ENCODE peak calls at places on chromosomes 16 and 17, in six cellular contexts. B is body of pancreas, R is Peyer's patch, Y is PC-9, T is lower lobe of right lung, W is GM23338. M is an unnamed sample.

GRCh38 chr16:1493746-1494094 is 560 bp downstream of the TELO2 start:
- DNase-seq in B (no peak), R (no peak), Y (no peak), T (no peak), W (peak; percentile 43), M (no peak)

GRCh38 chr17:74748279-74748528 is 224 bp upstream of the NHERF1 start:
- DNase-seq in B (no peak), R (no peak), Y (no peak), T (no peak), W (no peak), M (no peak)

GRCh38 chr16:28491080-28491969 is 549 bp downstream of the CLN3 start:
- DNase-seq in B (peak; percentile 55), R (peak; percentile 39), Y (peak; percentile 95), T (peak; percentile 70), W (peak; percentile 64), M (peak; percentile 56)

GRCh38 chr16:3503513-3503912 is 2.7 kb downstream of the CLUAP1 start:
- DNase-seq in B (no peak), R (peak; percentile 31), Y (peak; percentile 54), T (no peak), W (no peak), M (no peak)

GRCh38 chr17:1042486-1042885 is 45.6 kb downstream of the TIMM22 start:
- DNase-seq in B (no peak), R (no peak), Y (no peak), T (peak; percentile 6), W (no peak), M (no peak)

GRCh38 chr16:12907670-12908233 is 6.4 kb downstream of the SHISA9 start:
- DNase-seq in B (no peak), R (no peak), Y (no peak), T (no peak), W (peak; percentile 79), M (no peak)

GRCh38 chr16:81583893-81584705 is 139.5 kb downstream of the CMIP start:
- DNase-seq in B (no peak), R (no peak), Y (peak; percentile 24), T (peak; percentile 73), W (no peak), M (peak; percentile 75)

GRCh38 chr16:86324320-86324719 is 186.0 kb upstream of the FOXF1 start:
- DNase-seq in B (no peak), R (no peak), Y (no peak), T (no peak), W (no peak), M (no peak)

GRCh38 chr17:39225974-39226683 is 384 bp upstream of the STAC2 start:
- DNase-seq in B (peak; percentile 38), R (peak; percentile 38), Y (no peak), T (no peak), W (peak; percentile 99), M (peak; percentile 61)

GRCh38 chr16:2048116-2048543 is 345 bp downstream of the TSC2 start:
- DNase-seq in B (no peak), R (no peak), Y (no peak), T (no peak), W (no peak), M (peak; percentile 52)

GRCh38 chr17:17682293-17682736 is 1.1 kb downstream of the RAI1 start:
- DNase-seq in B (peak; percentile 61), R (peak; percentile 78), Y (no peak), T (peak; percentile 80), W (no peak), M (peak; percentile 51)

GRCh38 chr16:49021136-49021535 is 260.5 kb downstream of the CBLN1 start:
- DNase-seq in B (no peak), R (no peak), Y (no peak), T (no peak), W (peak; percentile 35), M (no peak)

GRCh38 chr16:15751940-15752339 is 101.9 kb downstream of the NDE1 start:
- DNase-seq in B (no peak), R (no peak), Y (no peak), T (no peak), W (no peak), M (no peak)

GRCh38 chr17:20158580-20158979 is 149.4 kb downstream of the SPECC1 start:
- DNase-seq in B (no peak), R (no peak), Y (no peak), T (no peak), W (no peak), M (no peak)

GRCh38 chr16:89052824-89053724 is 40.6 kb upstream of the ACSF3 start:
- DNase-seq in B (no peak), R (no peak), Y (no peak), T (no peak), W (no peak), M (peak; percentile 68)

GRCh38 chr17:14725729-14726128 is 424.8 kb downstream of the HS3ST3B1 start:
- DNase-seq in B (no peak), R (no peak), Y (no peak), T (no peak), W (no peak), M (no peak)

GRCh38 chr17:28986714-28987367 is 19.0 kb downstream of the SEZ6 start:
- DNase-seq in B (no peak), R (no peak), Y (no peak), T (no peak), W (no peak), M (no peak)

GRCh38 chr16:2486645-2487516 is 12.0 kb downstream of the TBC1D24 start:
- DNase-seq in B (peak; percentile 76), R (peak; percentile 81), Y (no peak), T (peak; percentile 85), W (no peak), M (peak; percentile 64)

GRCh38 chr16:30113711-30114333 is 485 bp upstream of the GDPD3 start:
- DNase-seq in B (no peak), R (no peak), Y (peak; percentile 62), T (no peak), W (no peak), M (peak; percentile 24)

GRCh38 chr16:11835891-11836652 is 15.3 kb downstream of the RSL1D1 start:
- DNase-seq in B (no peak), R (no peak), Y (no peak), T (no peak), W (peak; percentile 41), M (no peak)

GRCh38 chr17:42288078-42288984 is at the start of gene STAT5A:
- DNase-seq in B (peak; percentile 90), R (peak; percentile 83), Y (peak; percentile 51), T (peak; percentile 94), W (peak; percentile 86), M (peak; percentile 86)

GRCh38 chr16:88320947-88321634 is 61.7 kb upstream of the ZNF469 start:
- DNase-seq in B (no peak), R (no peak), Y (no peak), T (no peak), W (no peak), M (no peak)

GRCh38 chr16:30491744-30492308 is 19.3 kb downstream of the ITGAL start:
- DNase-seq in B (peak; percentile 11), R (no peak), Y (peak; percentile 90), T (no peak), W (no peak), M (no peak)

GRCh38 chr16:53022374-53022773 is 30.3 kb downstream of the CHD9NB start:
- DNase-seq in B (peak; percentile 45), R (no peak), Y (no peak), T (no peak), W (peak; percentile 87), M (peak; percentile 34)

GRCh38 chr16:19520861-19521331 is 1.0 kb downstream of the GDE1 start:
- DNase-seq in B (peak; percentile 18), R (no peak), Y (peak; percentile 91), T (peak; percentile 43), W (no peak), M (peak; percentile 66)

GRCh38 chr16:48542020-48542473 is 67.9 kb downstream of the N4BP1 start:
- DNase-seq in B (peak; percentile 48), R (no peak), Y (no peak), T (peak; percentile 75), W (peak; percentile 36), M (peak; percentile 57)

GRCh38 chr16:12149971-12150370 is 173.4 kb downstream of the SNX29 start:
- DNase-seq in B (no peak), R (no peak), Y (no peak), T (no peak), W (no peak), M (no peak)

GRCh38 chr16:57998484-57998883 is 2.0 kb downstream of the ZNF319 start:
- DNase-seq in B (no peak), R (peak; percentile 40), Y (peak; percentile 65), T (peak; percentile 79), W (no peak), M (peak; percentile 49)

GRCh38 chr16:80350066-80350465 is 190.7 kb upstream of the DYNLRB2 start:
- DNase-seq in B (no peak), R (no peak), Y (no peak), T (no peak), W (no peak), M (no peak)

GRCh38 chr17:4956493-4957061 is 5.7 kb downstream of the ENO3 start:
- DNase-seq in B (peak; percentile 75), R (peak; percentile 56), Y (peak; percentile 25), T (no peak), W (peak; percentile 90), M (no peak)

GRCh38 chr17:41512789-41513547 is 5.7 kb downstream of the KRT15 start:
- DNase-seq in B (no peak), R (no peak), Y (no peak), T (no peak), W (no peak), M (no peak)

GRCh38 chr17:30376621-30377452 is 1.9 kb upstream of the CPD start:
- DNase-seq in B (peak; percentile 39), R (no peak), Y (peak; percentile 87), T (no peak), W (no peak), M (peak; percentile 34)
- H3K4me3 ChIP-seq in B (no peak overlapping the region), R (no peak overlapping the region), Y (no peak overlapping the region), T (no peak overlapping the region), W (no peak overlapping the region), M (no peak overlapping the region)

GRCh38 chr16:84640145-84640544 is 8.2 kb upstream of the KLHL36 start:
- DNase-seq in B (no peak), R (no peak), Y (no peak), T (no peak), W (no peak), M (no peak)
- H3K4me1 ChIP-seq in B (peaks cover 20% of the 10 kb centered on the region), R (no peaks in the 10 kb centered on the region), Y (peaks cover 15% of the 10 kb centered on the region), T (peaks cover 27% of the 10 kb centered on the region), W (no peaks in the 10 kb centered on the region), M (no peaks in the 10 kb centered on the region)

DNA sequence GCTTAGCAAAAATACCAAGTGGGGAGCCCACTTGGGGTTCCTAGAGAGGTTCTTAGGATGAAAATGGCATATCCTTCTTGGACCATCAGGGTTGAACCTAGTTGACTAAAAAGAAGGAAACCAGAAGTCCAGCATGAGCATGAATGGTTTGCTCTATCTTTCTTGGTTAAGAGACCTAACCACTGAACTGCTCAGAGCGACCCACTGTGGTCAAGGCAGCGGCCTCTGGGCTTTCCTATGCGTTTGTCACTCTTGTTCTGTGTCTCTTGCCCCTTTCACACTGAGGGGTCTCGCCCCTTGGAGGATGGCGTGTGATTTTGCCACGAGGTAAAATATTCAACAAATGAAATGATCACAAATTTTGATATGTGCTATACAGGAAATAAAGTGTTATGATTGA is 526 bp upstream of the BORCS6 start:
- DNase-seq in B (no peak), R (no peak), Y (no peak), T (no peak), W (no peak), M (no peak)
- H3K27ac ChIP-seq in B (no peak overlapping the region), R (peak overlapping the region; percentile 99), Y (no peak overlapping the region), T (peak overlapping the region; percentile 98), W (no peak overlapping the region), M (peak overlapping the region; percentile 96)

DNA sequence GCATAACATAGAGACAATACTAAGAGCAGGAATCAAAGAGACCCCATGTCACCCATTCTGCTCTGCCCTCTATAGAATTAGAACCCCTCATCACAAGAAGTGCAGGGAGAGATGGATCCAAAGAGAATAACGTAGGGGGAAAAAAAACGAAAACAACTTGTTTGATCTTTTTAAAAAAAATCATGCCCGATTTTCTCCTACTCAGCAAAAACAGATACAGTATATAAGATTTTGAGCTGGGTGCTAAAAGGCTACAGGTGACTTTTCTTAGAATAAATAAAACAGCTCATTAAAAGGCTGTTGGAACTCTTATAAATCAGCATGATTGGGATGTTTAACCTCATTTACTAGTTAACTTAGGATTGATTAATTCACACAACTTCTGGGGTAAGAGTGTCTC is 17.4 kb downstream of the UBN1 start:
- DNase-seq in B (no peak), R (no peak), Y (no peak), T (no peak), W (no peak), M (no peak)
- H3K4me3 ChIP-seq in B (no peak overlapping the region), R (no peak overlapping the region), Y (no peak overlapping the region), T (no peak overlapping the region), W (no peak overlapping the region), M (no peak overlapping the region)